ENCODE peak calls at places on chromosomes 2 and 18, in five cellular contexts. I, T, N, L and X are unnamed samples.
A peak's percentile ranks its signal among the peaks of the same experiment; 100 is the strongest.

GRCh38 chr2:192195548-192196418 is 1.1 kb upstream of the TMEFF2 start:
- DNase-seq in I (no peak), T (no peak), N (no peak), L (peak; percentile 44), X (peak; percentile 83)

GRCh38 chr2:76427447-76427846 is 716.7 kb upstream of the GCFC2 start:
- DNase-seq in I (no peak), T (no peak), N (no peak), L (peak; percentile 3), X (no peak)

GRCh38 chr2:206831442-206831995 is 66.1 kb downstream of the FASTKD2 start:
- DNase-seq in I (no peak), T (no peak), N (no peak), L (no peak), X (no peak)

GRCh38 chr18:62768172-62768943 is 53.0 kb downstream of the PHLPP1 start:
- DNase-seq in I (no peak), T (no peak), N (no peak), L (no peak), X (no peak)

GRCh38 chr2:69464575-69464974 is 27.3 kb upstream of the NFU1 start:
- DNase-seq in I (no peak), T (no peak), N (peak; percentile 75), L (no peak), X (no peak)

GRCh38 chr18:2337552-2338141 is 233.7 kb downstream of the METTL4 start:
- DNase-seq in I (no peak), T (peak; percentile 13), N (no peak), L (peak; percentile 42), X (no peak)

GRCh38 chr2:220224711-220225519 is 597.5 kb downstream of the SLC4A3 start:
- DNase-seq in I (no peak), T (no peak), N (no peak), L (peak; percentile 96), X (no peak)

GRCh38 chr2:238159676-238160205 is 971 bp downstream of the ERFE start:
- DNase-seq in I (no peak), T (no peak), N (no peak), L (no peak), X (no peak)

GRCh38 chr2:6773007-6773693 is 92.6 kb downstream of the CMPK2 start:
- DNase-seq in I (peak; percentile 8), T (peak; percentile 33), N (no peak), L (peak; percentile 37), X (peak; percentile 89)

GRCh38 chr2:9694661-9695060 is 63.9 kb upstream of the YWHAQ start:
- DNase-seq in I (no peak), T (no peak), N (no peak), L (no peak), X (no peak)

GRCh38 chr18:58792086-58792485 is 72.6 kb upstream of the ZNF532 start:
- DNase-seq in I (no peak), T (no peak), N (no peak), L (no peak), X (no peak)

GRCh38 chr2:62768615-62769014 is 63.1 kb downstream of the EHBP1 start:
- DNase-seq in I (no peak), T (no peak), N (no peak), L (no peak), X (no peak)

GRCh38 chr2:212619954-212620353 is 81.4 kb upstream of the ERBB4 start:
- DNase-seq in I (no peak), T (no peak), N (no peak), L (no peak), X (no peak)

GRCh38 chr18:44681039-44681595 is 429 bp downstream of the SETBP1 start:
- DNase-seq in I (no peak), T (no peak), N (no peak), L (no peak), X (no peak)

GRCh38 chr2:144835634-144836351 is 315.9 kb upstream of the ZEB2 start:
- DNase-seq in I (no peak), T (no peak), N (no peak), L (peak; percentile 34), X (no peak)

GRCh38 chr18:48590678-48591077 is 51.8 kb downstream of the CTIF start:
- DNase-seq in I (no peak), T (no peak), N (no peak), L (peak; percentile 67), X (no peak)

GRCh38 chr18:48786621-48787522 is 163.9 kb downstream of the SMAD7 start:
- DNase-seq in I (no peak), T (no peak), N (peak; percentile 60), L (peak; percentile 24), X (no peak)

GRCh38 chr2:146806295-146807005 is 1038.4 kb upstream of the ACVR2A start:
- DNase-seq in I (no peak), T (no peak), N (no peak), L (peak; percentile 7), X (no peak)